ENCODE peak calls at places on chromosomes 16 and 17, in ten cellular contexts. Y, G, R, C, L, B, X, Z, I and W are unnamed samples.
A peak's percentile ranks its signal among the peaks of the same experiment; 100 is the strongest.

GRCh38 chr16:53131363-53132071 is 76.7 kb downstream of the CHD9 start:
- DNase-seq in Y (no peak), G (peak; percentile 79), R (peak; percentile 52), C (peak; percentile 34), L (peak; percentile 78), B (peak; percentile 3), X (peak; percentile 79), Z (peak; percentile 52), I (peak; percentile 32), W (peak; percentile 73)

GRCh38 chr17:16443390-16444257 is 28.3 kb downstream of the TRPV2 start:
- DNase-seq in Y (no peak), G (no peak), R (no peak), C (no peak), L (no peak), B (no peak), X (peak; percentile 71), Z (no peak), I (no peak), W (no peak)

GRCh38 chr17:6752068-6752909 is 3.6 kb upstream of the XAF1 start:
- DNase-seq in Y (no peak), G (peak; percentile 98), R (no peak), C (no peak), L (no peak), B (no peak), X (no peak), Z (no peak), I (peak; percentile 96), W (peak; percentile 63)

GRCh38 chr17:61490540-61490975 is 38.3 kb downstream of the TBX4 start:
- DNase-seq in Y (no peak), G (peak; percentile 90), R (no peak), C (no peak), L (no peak), B (no peak), X (peak; percentile 7), Z (no peak), I (peak; percentile 16), W (no peak)

GRCh38 chr16:58217341-58217925 is 19.5 kb upstream of the CSNK2A2 start:
- DNase-seq in Y (no peak), G (no peak), R (no peak), C (no peak), L (no peak), B (no peak), X (no peak), Z (no peak), I (no peak), W (no peak)

GRCh38 chr17:3826191-3826590 is 19.9 kb downstream of the NCBP3 start:
- DNase-seq in Y (no peak), G (peak; percentile 18), R (no peak), C (no peak), L (no peak), B (no peak), X (no peak), Z (no peak), I (no peak), W (no peak)

GRCh38 chr16:27253526-27253930 is 15.0 kb downstream of the NSMCE1 start:
- DNase-seq in Y (peak; percentile 93), G (peak; percentile 89), R (no peak), C (no peak), L (no peak), B (no peak), X (no peak), Z (no peak), I (peak; percentile 40), W (no peak)

GRCh38 chr17:60280673-60281072 is 111.3 kb downstream of the USP32 start:
- DNase-seq in Y (no peak), G (no peak), R (no peak), C (no peak), L (no peak), B (no peak), X (no peak), Z (no peak), I (no peak), W (no peak)

GRCh38 chr17:17580662-17581470 is 10.6 kb downstream of the PEMT start:
- DNase-seq in Y (no peak), G (peak; percentile 67), R (no peak), C (no peak), L (no peak), B (no peak), X (no peak), Z (no peak), I (no peak), W (no peak)

GRCh38 chr17:31175237-31175636 is 80.5 kb downstream of the NF1 start:
- DNase-seq in Y (no peak), G (no peak), R (no peak), C (no peak), L (no peak), B (no peak), X (no peak), Z (no peak), I (no peak), W (no peak)

GRCh38 chr16:10180771-10181163 is 1.5 kb downstream of the GRIN2A start:
- DNase-seq in Y (peak; percentile 28), G (peak; percentile 6), R (no peak), C (no peak), L (peak; percentile 75), B (no peak), X (peak; percentile 45), Z (peak; percentile 54), I (no peak), W (peak; percentile 40)

GRCh38 chr17:78330570-78331224 is 29.2 kb downstream of the SOCS3 start:
- DNase-seq in Y (no peak), G (no peak), R (no peak), C (no peak), L (no peak), B (no peak), X (no peak), Z (no peak), I (no peak), W (no peak)

GRCh38 chr16:3283525-3284447 is 495 bp downstream of the ZNF263 start:
- DNase-seq in Y (no peak), G (peak; percentile 16), R (no peak), C (no peak), L (no peak), B (no peak), X (peak; percentile 40), Z (no peak), I (no peak), W (peak; percentile 42)

GRCh38 chr16:4578961-4579530 is 22.9 kb downstream of the C16orf96 start:
- DNase-seq in Y (no peak), G (no peak), R (no peak), C (no peak), L (no peak), B (no peak), X (no peak), Z (no peak), I (no peak), W (no peak)

GRCh38 chr16:66878067-66878466 is 2.2 kb upstream of the PDP2 start:
- DNase-seq in Y (no peak), G (peak; percentile 40), R (no peak), C (no peak), L (no peak), B (no peak), X (peak; percentile 71), Z (peak; percentile 79), I (peak; percentile 57), W (no peak)

GRCh38 chr16:29891525-29892457 is 7.6 kb downstream of the SEZ6L2 start:
- DNase-seq in Y (no peak), G (no peak), R (no peak), C (no peak), L (no peak), B (no peak), X (no peak), Z (no peak), I (no peak), W (no peak)

GRCh38 chr17:82388223-82388921 is 16.8 kb downstream of the UTS2R start:
- DNase-seq in Y (no peak), G (peak; percentile 37), R (no peak), C (no peak), L (no peak), B (no peak), X (no peak), Z (no peak), I (peak; percentile 14), W (no peak)

GRCh38 chr17:50079334-50080095 is 15.6 kb upstream of the PDK2 start:
- DNase-seq in Y (no peak), G (peak; percentile 59), R (no peak), C (no peak), L (no peak), B (no peak), X (no peak), Z (peak; percentile 30), I (peak; percentile 61), W (no peak)

GRCh38 chr16:50252082-50252611 is 14.2 kb upstream of the ADCY7 start:
- DNase-seq in Y (no peak), G (no peak), R (no peak), C (no peak), L (no peak), B (no peak), X (no peak), Z (no peak), I (no peak), W (no peak)

GRCh38 chr16:27326738-27327585 is 13.2 kb downstream of the IL4R start:
- DNase-seq in Y (no peak), G (peak; percentile 97), R (peak; percentile 24), C (no peak), L (no peak), B (no peak), X (peak; percentile 64), Z (no peak), I (peak; percentile 49), W (peak; percentile 87)

GRCh38 chr17:49997256-49997735 is 2.3 kb upstream of the DLX3 start:
- DNase-seq in Y (no peak), G (no peak), R (no peak), C (no peak), L (no peak), B (no peak), X (no peak), Z (no peak), I (peak; percentile 9), W (no peak)